ENCODE peak calls at places on chromosomes 4 and X, in ten cellular contexts. A is heart left ventricle; I is NCI-H2029; H is HCEC 1CT; F is fibroblast of the aortic adventitia; S is fibroblast of pulmonary artery; E is DMS153; M is activated T-cell treated with anti-CD3 and anti-CD28 coated beads for 4 hours; T is G401; R is activated CD8-positive, alpha-beta T cell treated with anti-CD3 and anti-CD28 coated beads, Interleukin-2, amount 10 ng/mL, durations not matched to agents 7 days and 5 days. K is an unnamed sample.

GRCh38 chr4:6474053-6474568 is 1.7 kb upstream of the PPP2R2C start:
- DNase-seq in A (no peak), I (no peak), H (no peak), F (no peak), S (no peak), E (no peak), M (no peak), T (no peak), R (no peak), K (no peak)

GRCh38 chr4:81472249-81473085 is 760 bp upstream of the RASGEF1B start:
- DNase-seq in A (peak; percentile 31), I (peak; percentile 81), H (no peak), F (peak; percentile 32), S (peak; percentile 58), E (peak; percentile 96), M (no peak), T (peak; percentile 71), R (peak; percentile 63), K (peak; percentile 71)

GRCh38 chr4:57404463-57404862 is 294.3 kb upstream of the IGFBP7 start:
- DNase-seq in A (no peak), I (no peak), H (no peak), F (no peak), S (no peak), E (no peak), M (no peak), T (no peak), R (no peak), K (no peak)

GRCh38 chr4:113057891-113058290 is 8.4 kb downstream of the ANK2 start:
- DNase-seq in A (no peak), I (peak; percentile 76), H (peak; percentile 11), F (peak; percentile 10), S (peak; percentile 13), E (peak; percentile 90), M (no peak), T (no peak), R (no peak), K (no peak)

GRCh38 chrX:74603040-74603439 is 11.4 kb downstream of the RLIM start:
- DNase-seq in A (no peak), I (no peak), H (no peak), F (no peak), S (no peak), E (no peak), M (no peak), T (no peak), R (no peak), K (no peak)

GRCh38 chr4:134944115-134944514 is 742.5 kb upstream of the PABPC4L start:
- DNase-seq in A (no peak), I (no peak), H (no peak), F (no peak), S (no peak), E (no peak), M (no peak), T (no peak), R (no peak), K (no peak)

GRCh38 chrX:47633671-47634590 is 4.2 kb upstream of the CFP start:
- DNase-seq in A (no peak), I (no peak), H (no peak), F (no peak), S (no peak), E (no peak), M (no peak), T (no peak), R (no peak), K (no peak)

GRCh38 chr4:18850763-18851331 is 829.3 kb upstream of the LCORL start:
- DNase-seq in A (no peak), I (no peak), H (no peak), F (no peak), S (no peak), E (no peak), M (no peak), T (no peak), R (no peak), K (no peak)

GRCh38 chrX:111507931-111508330 is 3.5 kb upstream of the SERTM2 start:
- DNase-seq in A (no peak), I (no peak), H (no peak), F (no peak), S (no peak), E (no peak), M (no peak), T (no peak), R (no peak), K (no peak)

GRCh38 chr4:143381171-143382118 is 44.8 kb downstream of the GAB1 start:
- DNase-seq in A (peak; percentile 89), I (peak; percentile 43), H (peak; percentile 79), F (peak; percentile 86), S (peak; percentile 90), E (peak; percentile 76), M (no peak), T (no peak), R (no peak), K (peak; percentile 51)

GRCh38 chr4:25795566-25796454 is 67.0 kb downstream of the SEL1L3 start:
- DNase-seq in A (no peak), I (no peak), H (peak; percentile 59), F (peak; percentile 40), S (peak; percentile 65), E (no peak), M (no peak), T (no peak), R (no peak), K (no peak)

GRCh38 chrX:18877472-18877871 is 106.4 kb downstream of the PHKA2 start:
- DNase-seq in A (no peak), I (no peak), H (no peak), F (no peak), S (no peak), E (no peak), M (no peak), T (no peak), R (no peak), K (no peak)

GRCh38 chr4:2794707-2795557 is 2.0 kb downstream of the SH3BP2 start:
- DNase-seq in A (peak; percentile 82), I (no peak), H (peak; percentile 66), F (peak; percentile 83), S (peak; percentile 86), E (no peak), M (no peak), T (no peak), R (no peak), K (peak; percentile 24)

GRCh38 chr4:13521047-13521446 is 23.3 kb downstream of the NKX3-2 start:
- DNase-seq in A (no peak), I (no peak), H (no peak), F (no peak), S (no peak), E (no peak), M (no peak), T (no peak), R (no peak), K (no peak)

GRCh38 chrX:16202943-16203342 is 35.7 kb downstream of the MAGEB17 start:
- DNase-seq in A (no peak), I (no peak), H (no peak), F (no peak), S (no peak), E (peak; percentile 28), M (no peak), T (no peak), R (no peak), K (no peak)

GRCh38 chr4:107419052-107419451 is 301.0 kb downstream of the PAPSS1 start:
- DNase-seq in A (no peak), I (no peak), H (no peak), F (no peak), S (no peak), E (no peak), M (no peak), T (no peak), R (no peak), K (no peak)

GRCh38 chr4:2907226-2907625 is 56.0 kb downstream of the NOP14 start:
- DNase-seq in A (no peak), I (no peak), H (no peak), F (no peak), S (no peak), E (no peak), M (no peak), T (no peak), R (no peak), K (no peak)

GRCh38 chrX:140526138-140526537 is 21.3 kb upstream of the SOX3 start:
- DNase-seq in A (no peak), I (no peak), H (peak; percentile 26), F (no peak), S (peak; percentile 1), E (no peak), M (no peak), T (no peak), R (no peak), K (no peak)

GRCh38 chr4:186021461-186022167 is 47.3 kb upstream of the TLR3 start:
- DNase-seq in A (no peak), I (no peak), H (no peak), F (peak; percentile 59), S (peak; percentile 70), E (no peak), M (no peak), T (peak; percentile 80), R (no peak), K (peak; percentile 57)

GRCh38 chrX:83511208-83511607 is 3.1 kb downstream of the POU3F4 start:
- DNase-seq in A (no peak), I (no peak), H (no peak), F (no peak), S (no peak), E (no peak), M (no peak), T (peak; percentile 1), R (no peak), K (peak; percentile 8)

GRCh38 chr4:118285931-118286330 is 66.9 kb downstream of the PRSS12 start:
- DNase-seq in A (no peak), I (no peak), H (no peak), F (no peak), S (no peak), E (no peak), M (no peak), T (no peak), R (no peak), K (no peak)

GRCh38 chr4:176879370-176880116 is 86.8 kb upstream of the VEGFC start:
- DNase-seq in A (no peak), I (no peak), H (no peak), F (peak; percentile 71), S (peak; percentile 63), E (no peak), M (no peak), T (no peak), R (no peak), K (no peak)

K was measured in midbrain.